ENCODE peak calls at places on chromosomes 3 and 15, in nine cellular contexts. H is T1000; M is tibial artery; E is stimulated activated CD8-positive, alpha-beta memory T cell treated with anti-CD3 and anti-CD28 coated beads, Interleukin-7, amount 100 ng/mL, for 1 hour; J is CD4-positive, alpha-beta T cell; G is GM12864; L is activated naive CD8-positive, alpha-beta T cell treated with anti-CD3 and anti-CD28 coated beads, Interleukin-2, amount 50 U/mL, for 24 hours; T is choroid plexus epithelial cell; V is posterior cingulate gyrus. Q is an unnamed sample.

GRCh38 chr15:41698779-41699178 is 38.6 kb downstream of the MGA start:
- DNase-seq in J (no peak), M (no peak), G (no peak), E (no peak), H (no peak), T (no peak), V (no peak), L (no peak), Q (no peak)

GRCh38 chr3:158330820-158331219 is 220.9 kb downstream of the RSRC1 start:
- DNase-seq in M (no peak), V (no peak), J (no peak), T (peak; percentile 65), L (no peak), H (no peak), E (no peak), G (no peak), Q (no peak)

GRCh38 chr15:39628131-39628482 is 47.2 kb downstream of the THBS1 start:
- DNase-seq in H (no peak), T (peak; percentile 29), M (no peak), E (no peak), V (no peak), J (no peak), L (no peak), G (no peak), Q (no peak)

GRCh38 chr3:42442640-42443039 is 32.2 kb upstream of the LYZL4 start:
- DNase-seq in V (no peak), J (no peak), G (no peak), M (no peak), L (no peak), E (no peak), H (no peak), T (peak; percentile 3), Q (peak; percentile 5)

GRCh38 chr3:177439729-177440269 is 242.5 kb upstream of the TBL1XR1 start:
- DNase-seq in E (no peak), M (no peak), V (no peak), T (no peak), J (no peak), G (no peak), H (no peak), L (no peak), Q (no peak)

GRCh38 chr3:190321789-190322603 is at the start of gene CLDN1:
- DNase-seq in V (peak; percentile 75), H (peak; percentile 25), E (peak; percentile 52), T (peak; percentile 83), G (no peak), L (peak; percentile 81), M (peak; percentile 85), J (peak; percentile 52), Q (peak; percentile 20)

GRCh38 chr15:42691770-42692169 is 45.2 kb downstream of the CDAN1 start:
- DNase-seq in T (no peak), V (no peak), G (no peak), M (no peak), J (no peak), H (no peak), L (no peak), E (no peak), Q (no peak)

GRCh38 chr3:149363053-149363452 is 14.4 kb downstream of the TM4SF1 start:
- DNase-seq in J (no peak), T (no peak), E (no peak), V (no peak), L (no peak), G (no peak), H (no peak), M (no peak), Q (no peak)

GRCh38 chr15:29822685-29823459 is 604 bp upstream of the TJP1 start:
- DNase-seq in G (no peak), T (peak; percentile 84), L (no peak), J (peak; percentile 8), H (peak; percentile 63), M (peak; percentile 93), V (peak; percentile 65), E (no peak), Q (no peak)

GRCh38 chr15:40072216-40072990 is 33.4 kb upstream of the SRP14 start:
- DNase-seq in E (no peak), L (no peak), J (no peak), T (no peak), G (no peak), V (no peak), M (no peak), H (no peak), Q (no peak)

GRCh38 chr15:64997911-64998310 is 8.2 kb upstream of the SPG21 start:
- DNase-seq in L (no peak), M (no peak), E (no peak), H (no peak), G (no peak), V (no peak), T (no peak), J (no peak), Q (no peak)

GRCh38 chr3:185737020-185737419 is 87.8 kb downstream of the IGF2BP2 start:
- DNase-seq in E (no peak), J (no peak), H (no peak), L (no peak), M (no peak), G (no peak), T (peak; percentile 75), V (no peak), Q (no peak)

GRCh38 chr3:96750094-96750767 is 64.2 kb upstream of the EPHA6 start:
- DNase-seq in H (no peak), V (no peak), J (no peak), T (no peak), G (no peak), M (no peak), E (no peak), L (no peak), Q (no peak)

GRCh38 chr15:68315495-68316007 is 38.0 kb downstream of the FEM1B start:
- DNase-seq in E (no peak), V (no peak), M (peak; percentile 59), T (peak; percentile 68), H (no peak), G (no peak), L (no peak), J (no peak), Q (no peak)